ENCODE peak calls at places on chromosomes 1 and 21, in seven cellular contexts. C is adrenal gland, K is A549, Z is right atrium auricular region, B is DND-41, G is ascending aorta, A is cardiac muscle cell. U is an unnamed sample.
A peak's percentile ranks its signal among the peaks of the same experiment; 100 is the strongest.

GRCh38 chr1:39305555-39305954 is 101.1 kb downstream of the MACF1 start:
- DNase-seq in A (no peak), G (no peak), B (no peak), Z (no peak), C (no peak), K (peak; percentile 4), U (no peak)

GRCh38 chr1:218613105-218613504 is 268.0 kb downstream of the TGFB2 start:
- DNase-seq in Z (no peak), K (no peak), C (no peak), G (no peak), A (no peak), B (no peak), U (no peak)

GRCh38 chr1:179637211-179637860 is 45.7 kb downstream of the TDRD5 start:
- DNase-seq in A (no peak), Z (no peak), B (no peak), K (no peak), C (no peak), G (no peak), U (no peak)

GRCh38 chr1:153475282-153475681 is 14.8 kb upstream of the S100A7 start:
- DNase-seq in K (no peak), G (no peak), A (no peak), B (no peak), C (peak; percentile 49), Z (no peak), U (no peak)

GRCh38 chr1:5423109-5423508 is 569.1 kb downstream of the NPHP4 start:
- DNase-seq in C (peak; percentile 22), B (peak; percentile 43), K (no peak), G (no peak), A (no peak), Z (no peak), U (no peak)

GRCh38 chr1:11594222-11594621 is 60.0 kb downstream of the FBXO2 start:
- DNase-seq in B (no peak), G (no peak), A (peak; percentile 64), Z (no peak), C (no peak), K (peak; percentile 7), U (no peak)

GRCh38 chr1:182248721-182249120 is 142.9 kb downstream of the GLUL start:
- DNase-seq in C (no peak), B (no peak), G (no peak), K (no peak), Z (no peak), A (no peak), U (no peak)

GRCh38 chr1:194071200-194071599 is 884.8 kb upstream of the B3GALT2 start:
- DNase-seq in K (no peak), Z (no peak), C (no peak), G (no peak), A (no peak), B (no peak), U (no peak)

GRCh38 chr1:210741564-210741963 is 392.4 kb downstream of the KCNH1 start:
- DNase-seq in B (no peak), G (no peak), A (no peak), Z (peak; percentile 30), C (no peak), K (no peak), U (no peak)

GRCh38 chr1:207885129-207886032 is 25.5 kb downstream of the CD34 start:
- DNase-seq in C (peak; percentile 93), Z (peak; percentile 94), K (peak; percentile 81), G (peak; percentile 92), B (peak; percentile 75), A (peak; percentile 95), U (peak; percentile 86)

GRCh38 chr21:14466715-14467114 is 79.4 kb downstream of the SAMSN1 start:
- DNase-seq in G (no peak), K (no peak), C (no peak), A (no peak), B (no peak), Z (no peak), U (no peak)

DNA sequence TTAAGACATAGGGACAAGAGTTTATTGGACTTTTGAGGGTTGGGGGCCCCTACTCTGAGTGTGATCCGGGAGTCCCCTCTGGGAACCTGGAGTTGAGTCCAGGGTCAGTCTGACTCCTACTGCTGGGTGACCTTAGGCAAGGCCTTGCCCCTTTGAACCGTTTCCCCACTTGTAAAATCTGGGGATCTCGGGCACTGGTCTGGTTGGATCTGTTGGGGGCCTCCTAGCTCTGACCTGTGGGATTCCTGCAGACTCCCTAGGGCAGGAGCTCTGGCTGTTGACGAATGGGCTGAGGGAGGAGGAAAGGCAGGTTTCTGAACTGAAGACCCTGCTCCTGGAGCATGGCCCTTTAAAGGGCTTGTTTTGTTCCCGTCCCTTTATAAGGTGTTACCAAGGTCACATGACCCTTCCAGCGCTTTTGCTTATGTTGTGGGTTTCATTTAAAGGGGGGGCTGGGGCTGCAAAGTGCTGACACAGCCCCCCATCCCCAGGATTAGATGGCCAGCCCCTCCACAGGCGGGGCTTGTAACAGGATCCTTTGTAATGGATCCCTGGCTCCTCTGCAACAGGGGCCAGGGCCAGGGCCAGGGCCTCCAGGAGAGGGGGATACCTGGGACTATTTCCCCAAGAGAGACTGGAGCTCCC is 50.7 kb downstream of the YARS1 start:
- DNase-seq in A (no peak), G (no peak), K (no peak), Z (no peak), C (no peak), B (peak; percentile 23), U (no peak)
- H3K4me3 ChIP-seq in A (no peak overlapping the region), G (no peak overlapping the region), K (no peak overlapping the region), Z (no peak overlapping the region), C (no peak overlapping the region), B (no peak overlapping the region), U (no peak overlapping the region)

DNA sequence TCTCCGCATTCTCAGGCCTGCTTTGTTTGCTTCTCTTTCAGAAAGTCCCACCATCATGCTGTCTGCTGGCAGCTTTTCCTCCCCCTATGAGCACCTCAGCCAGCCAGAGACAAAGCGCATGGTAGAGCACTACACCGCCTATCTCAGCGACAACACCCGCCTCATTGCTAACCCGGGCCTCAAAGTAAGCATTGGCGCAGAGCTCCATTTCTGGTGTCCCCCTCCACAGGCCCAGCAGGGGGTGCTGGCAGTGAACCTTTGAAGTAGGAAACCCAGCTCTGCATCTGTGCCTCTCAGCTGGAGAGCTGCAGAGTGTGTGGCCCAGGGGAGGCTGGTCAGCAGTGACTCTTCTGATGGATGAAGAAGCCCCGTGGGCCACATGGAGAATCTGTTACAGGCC is 81.2 kb upstream of the RAVER2 start:
- DNase-seq in C (no peak), A (no peak), K (peak; percentile 24), G (no peak), B (peak; percentile 26), Z (no peak), U (no peak)
- TF ChIP-seq CTCF in C (no peak), A (peak; percentile 28), K (no peak), G (no peak), B (peak; percentile 52), Z (no peak), U (no peak)

GRCh38 chr1:206687915-206688442 is 3.3 kb downstream of the MAPKAPK2 start:
- DNase-seq in C (no peak), Z (no peak), A (no peak), G (no peak), B (no peak), K (no peak), U (no peak)

GRCh38 chr1:206687251-206687914 is 2.7 kb downstream of the MAPKAPK2 start:
- DNase-seq in G (no peak), Z (no peak), C (no peak), B (no peak), K (no peak), A (no peak), U (no peak)

GRCh38 chr1:206685256-206685748 is 597 bp downstream of the MAPKAPK2 start:
- DNase-seq in K (peak; percentile 13), C (peak; percentile 60), Z (no peak), B (peak; percentile 35), A (no peak), G (no peak), U (no peak)

GRCh38 chr1:206685749-206686485 is 1.2 kb downstream of the MAPKAPK2 start:
- DNase-seq in K (peak; percentile 38), Z (peak; percentile 78), C (peak; percentile 74), A (peak; percentile 74), G (peak; percentile 84), B (peak; percentile 39), U (peak; percentile 89)

GRCh38 chr1:206686486-206687249 is 2.0 kb downstream of the MAPKAPK2 start:
- DNase-seq in A (no peak), G (no peak), C (no peak), K (no peak), B (no peak), Z (no peak), U (no peak)
- H3K27ac ChIP-seq in A (peak overlapping the region; percentile 98), G (peak overlapping the region; percentile 95), C (peak overlapping the region; percentile 95), K (peak overlapping the region; percentile 99), B (peak overlapping the region; percentile 11), Z (peak overlapping the region; percentile 98), U (peak overlapping the region; percentile 100)

DNA sequence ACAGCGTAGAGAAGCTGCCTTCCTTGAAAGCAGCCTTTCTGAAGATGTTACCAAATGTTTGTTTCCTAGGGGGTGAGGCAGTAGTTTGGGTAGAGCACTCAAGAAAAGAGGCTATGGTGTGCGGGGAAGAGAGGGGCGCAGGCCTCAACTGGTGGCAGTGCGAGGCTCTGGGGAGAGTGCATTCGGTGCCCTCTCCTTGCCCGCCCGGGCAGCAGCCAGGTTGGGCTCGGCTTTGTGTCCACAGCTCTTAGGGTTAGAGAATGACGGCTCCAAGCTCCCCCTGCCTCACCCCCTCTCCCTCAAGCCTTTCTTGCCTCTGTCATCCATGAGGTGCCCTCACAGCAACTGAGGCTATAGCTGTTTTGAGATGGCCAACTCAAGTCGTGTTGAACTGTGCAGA is 899 bp upstream of the SLFNL1 start:
- DNase-seq in A (no peak), G (no peak), K (no peak), C (no peak), B (no peak), Z (no peak), U (no peak)
- H3K4me3 ChIP-seq in A (no peak overlapping the region), G (no peak overlapping the region), K (no peak overlapping the region), C (no peak overlapping the region), B (no peak overlapping the region), Z (no peak overlapping the region), U (no peak overlapping the region)

GRCh38 chr1:42221952-42222606 is 57.5 kb upstream of the GUCA2A start:
- DNase-seq in C (no peak), B (no peak), A (peak; percentile 83), G (no peak), K (peak; percentile 19), Z (no peak), U (no peak)
- TF ChIP-seq CTCF in C (no peak), B (no peak), A (no peak), G (no peak), K (no peak), Z (no peak), U (no peak)

DNA sequence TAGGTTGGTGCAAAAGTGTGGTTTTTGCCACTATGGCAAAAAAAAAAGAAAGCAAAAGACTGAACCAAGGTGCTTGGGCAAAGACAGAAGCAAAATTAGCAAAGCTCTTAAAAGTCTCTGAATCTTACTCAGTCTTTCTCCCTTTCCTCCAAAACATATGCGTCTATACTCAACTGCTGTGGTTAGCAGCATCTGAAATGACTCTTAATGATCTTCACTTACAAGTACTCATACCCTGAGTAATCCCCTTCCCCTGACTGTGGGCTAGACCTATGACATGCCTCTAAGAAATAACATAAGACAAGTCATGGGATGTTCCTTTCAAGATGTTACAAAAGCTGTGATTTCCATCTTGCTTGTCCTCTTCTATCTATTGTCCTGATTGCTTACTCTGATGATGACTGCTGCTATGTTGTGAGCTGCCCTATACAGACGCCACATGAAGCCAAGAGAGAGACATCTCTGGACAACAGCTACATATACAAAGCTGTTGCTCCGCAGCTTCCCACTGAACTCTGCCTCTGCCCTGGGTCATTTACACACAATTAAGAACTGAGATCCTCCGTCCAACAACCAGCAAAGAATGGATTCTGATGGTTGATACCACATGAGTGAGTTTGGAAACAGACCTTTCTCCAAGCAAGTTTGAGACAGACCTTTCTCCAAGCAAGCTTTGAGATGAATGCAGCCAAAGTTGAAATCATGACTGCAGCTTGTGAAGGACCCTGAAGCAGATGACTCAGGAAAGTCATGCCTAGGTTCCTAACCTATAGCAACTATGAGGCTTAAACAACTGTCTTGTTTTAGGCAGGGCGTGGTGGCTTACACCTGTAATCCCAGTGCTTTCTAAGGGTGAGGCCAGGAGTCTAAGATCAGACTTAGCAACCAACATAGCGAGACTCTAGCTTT is 55.2 kb downstream of the PUM1 start:
- DNase-seq in B (no peak), K (no peak), C (no peak), Z (no peak), A (no peak), G (no peak), U (no peak)
- H3K27ac ChIP-seq in B (no peak overlapping the region), K (no peak overlapping the region), C (no peak overlapping the region), Z (no peak overlapping the region), A (peak overlapping the region; percentile 74), G (no peak overlapping the region), U (no peak overlapping the region)